ENCODE peak calls at places on chromosomes 6 and 20, in eight cellular contexts. One of them, this sample, is unnamed.

GRCh38 chr6:19864285-19864684 is 27.1 kb downstream of the ID4 start:
- DNase-seq in suprapubic skin: no peak
- DNase-seq in BE2C: no peak
- DNase-seq in mesendoderm: no peak
- DNase-seq in GM23338: no peak
- DNase-seq in MM.1S: no peak
- DNase-seq in colonic mucosa: no peak
- DNase-seq in heart right ventricle: no peak
- DNase-seq in this sample: no peak

GRCh38 chr20:34951652-34952051 is 4.0 kb downstream of the GSS start:
- DNase-seq in suprapubic skin: no peak
- DNase-seq in BE2C: no peak
- DNase-seq in mesendoderm: no peak
- DNase-seq in GM23338: no peak
- DNase-seq in MM.1S: no peak
- DNase-seq in colonic mucosa: no peak
- DNase-seq in heart right ventricle: peak; percentile 39
- DNase-seq in this sample: no peak

GRCh38 chr6:144305985-144306384 is 20.9 kb downstream of the UTRN start:
- DNase-seq in suprapubic skin: no peak
- DNase-seq in BE2C: no peak
- DNase-seq in mesendoderm: no peak
- DNase-seq in GM23338: no peak
- DNase-seq in MM.1S: peak; percentile 59
- DNase-seq in colonic mucosa: no peak
- DNase-seq in heart right ventricle: no peak
- DNase-seq in this sample: no peak

GRCh38 chr20:24943731-24944130 is 5.3 kb upstream of the CST7 start:
- DNase-seq in suprapubic skin: no peak
- DNase-seq in BE2C: no peak
- DNase-seq in mesendoderm: no peak
- DNase-seq in GM23338: no peak
- DNase-seq in MM.1S: no peak
- DNase-seq in colonic mucosa: no peak
- DNase-seq in heart right ventricle: no peak
- DNase-seq in this sample: peak; percentile 16

GRCh38 chr6:16450285-16450684 is 211.9 kb downstream of the GMPR start:
- DNase-seq in suprapubic skin: no peak
- DNase-seq in BE2C: no peak
- DNase-seq in mesendoderm: no peak
- DNase-seq in GM23338: no peak
- DNase-seq in MM.1S: no peak
- DNase-seq in colonic mucosa: no peak
- DNase-seq in heart right ventricle: no peak
- DNase-seq in this sample: no peak

GRCh38 chr6:42163941-42164340 is 9.2 kb upstream of the GUCA1A start:
- DNase-seq in suprapubic skin: no peak
- DNase-seq in BE2C: no peak
- DNase-seq in mesendoderm: peak; percentile 69
- DNase-seq in GM23338: peak; percentile 52
- DNase-seq in MM.1S: no peak
- DNase-seq in colonic mucosa: no peak
- DNase-seq in heart right ventricle: no peak
- DNase-seq in this sample: no peak

GRCh38 chr6:99637629-99638028 is 31.0 kb downstream of the PRDM13 start:
- DNase-seq in suprapubic skin: no peak
- DNase-seq in BE2C: no peak
- DNase-seq in mesendoderm: no peak
- DNase-seq in GM23338: no peak
- DNase-seq in MM.1S: no peak
- DNase-seq in colonic mucosa: no peak
- DNase-seq in heart right ventricle: no peak
- DNase-seq in this sample: no peak

GRCh38 chr6:118748311-118749062 is 97.1 kb upstream of the CEP85L start:
- DNase-seq in suprapubic skin: peak; percentile 79
- DNase-seq in BE2C: peak; percentile 64
- DNase-seq in mesendoderm: peak; percentile 67
- DNase-seq in GM23338: peak; percentile 53
- DNase-seq in MM.1S: no peak
- DNase-seq in colonic mucosa: no peak
- DNase-seq in heart right ventricle: peak; percentile 19
- DNase-seq in this sample: peak; percentile 58

GRCh38 chr6:6832439-6832838 is 243.9 kb downstream of the LY86 start:
- DNase-seq in suprapubic skin: no peak
- DNase-seq in BE2C: no peak
- DNase-seq in mesendoderm: no peak
- DNase-seq in GM23338: no peak
- DNase-seq in MM.1S: no peak
- DNase-seq in colonic mucosa: no peak
- DNase-seq in heart right ventricle: no peak
- DNase-seq in this sample: no peak

GRCh38 chr6:137746264-137746663 is 120.8 kb upstream of the TNFAIP3 start:
- DNase-seq in suprapubic skin: no peak
- DNase-seq in BE2C: no peak
- DNase-seq in mesendoderm: no peak
- DNase-seq in GM23338: no peak
- DNase-seq in MM.1S: no peak
- DNase-seq in colonic mucosa: no peak
- DNase-seq in heart right ventricle: no peak
- DNase-seq in this sample: no peak

GRCh38 chr6:90000864-90001731 is 106.8 kb downstream of the GJA10 start:
- DNase-seq in suprapubic skin: no peak
- DNase-seq in BE2C: peak; percentile 36
- DNase-seq in mesendoderm: no peak
- DNase-seq in GM23338: no peak
- DNase-seq in MM.1S: no peak
- DNase-seq in colonic mucosa: no peak
- DNase-seq in heart right ventricle: no peak
- DNase-seq in this sample: no peak

GRCh38 chr6:118663993-118664985 is 12.9 kb upstream of the CEP85L start:
- DNase-seq in suprapubic skin: no peak
- DNase-seq in BE2C: no peak
- DNase-seq in mesendoderm: no peak
- DNase-seq in GM23338: no peak
- DNase-seq in MM.1S: no peak
- DNase-seq in colonic mucosa: no peak
- DNase-seq in heart right ventricle: no peak
- DNase-seq in this sample: no peak

GRCh38 chr6:88650029-88650619 is 313.3 kb downstream of the RNGTT start:
- DNase-seq in suprapubic skin: no peak
- DNase-seq in BE2C: no peak
- DNase-seq in mesendoderm: no peak
- DNase-seq in GM23338: no peak
- DNase-seq in MM.1S: peak; percentile 83
- DNase-seq in colonic mucosa: no peak
- DNase-seq in heart right ventricle: no peak
- DNase-seq in this sample: no peak

GRCh38 chr20:49132995-49133451 is 55.1 kb downstream of the STAU1 start:
- DNase-seq in suprapubic skin: no peak
- DNase-seq in BE2C: peak; percentile 37
- DNase-seq in mesendoderm: peak; percentile 72
- DNase-seq in GM23338: peak; percentile 79
- DNase-seq in MM.1S: peak; percentile 62
- DNase-seq in colonic mucosa: peak; percentile 43
- DNase-seq in heart right ventricle: no peak
- DNase-seq in this sample: no peak

DNA sequence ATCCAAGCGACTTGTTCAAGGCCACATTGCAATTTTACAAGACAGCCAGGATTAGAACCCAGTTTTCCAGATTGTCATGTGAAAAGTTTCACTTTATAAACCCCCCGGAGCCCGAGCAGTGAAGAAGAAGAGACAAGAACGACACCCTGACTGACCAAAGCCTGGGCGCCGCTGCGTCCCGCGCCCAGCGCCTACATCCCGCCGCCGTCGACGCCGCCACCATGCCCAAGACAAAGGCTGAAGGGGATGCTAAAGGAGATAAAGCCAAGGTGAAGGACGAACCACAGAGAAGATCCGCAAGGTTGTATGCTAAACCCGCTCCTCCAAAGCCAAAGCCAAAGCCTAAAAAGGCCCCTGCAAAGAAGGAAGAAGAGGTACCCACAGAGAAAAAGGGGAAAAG is 27.1 kb upstream of the GJA1 start:
- DNase-seq in suprapubic skin: no peak
- DNase-seq in BE2C: no peak
- DNase-seq in mesendoderm: no peak
- DNase-seq in GM23338: no peak
- DNase-seq in MM.1S: no peak
- DNase-seq in colonic mucosa: no peak
- DNase-seq in heart right ventricle: no peak
- DNase-seq in this sample: no peak
- H3K36me3 ChIP-seq in suprapubic skin: no peaks in the 10 kb centered on the region
- H3K36me3 ChIP-seq in BE2C: no peaks in the 10 kb centered on the region
- H3K36me3 ChIP-seq in mesendoderm: no peaks in the 10 kb centered on the region
- H3K36me3 ChIP-seq in GM23338: no peaks in the 10 kb centered on the region
- H3K36me3 ChIP-seq in MM.1S: no peaks in the 10 kb centered on the region
- H3K36me3 ChIP-seq in colonic mucosa: no peaks in the 10 kb centered on the region
- H3K36me3 ChIP-seq in heart right ventricle: no peaks in the 10 kb centered on the region
- H3K36me3 ChIP-seq in this sample: no peaks in the 10 kb centered on the region

DNA sequence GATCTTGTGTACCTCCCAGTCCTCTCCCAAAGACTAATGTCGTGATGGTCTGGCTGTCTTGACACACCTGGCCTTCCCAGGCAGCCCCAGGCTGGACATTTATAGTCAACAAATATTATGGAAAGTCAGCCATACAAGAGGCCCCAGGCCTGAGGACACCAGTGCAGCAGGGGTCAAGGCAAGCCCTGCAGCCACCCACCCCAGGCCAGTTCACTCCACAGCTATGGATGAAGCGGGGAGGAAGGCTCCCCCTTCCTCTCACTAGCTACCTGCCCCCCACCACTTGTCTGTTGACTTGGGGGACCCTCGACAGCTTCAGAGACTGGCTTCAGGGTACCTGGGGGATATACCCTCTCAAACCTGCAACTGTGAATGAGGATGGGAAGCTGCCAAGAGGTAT is 132.1 kb downstream of the MRPL14 start:
- DNase-seq in suprapubic skin: peak; percentile 50
- DNase-seq in BE2C: no peak
- DNase-seq in mesendoderm: no peak
- DNase-seq in GM23338: no peak
- DNase-seq in MM.1S: no peak
- DNase-seq in colonic mucosa: no peak
- DNase-seq in heart right ventricle: no peak
- DNase-seq in this sample: no peak
- H3K4me1 ChIP-seq in suprapubic skin: peaks cover 9% of the 10 kb centered on the region
- H3K4me1 ChIP-seq in BE2C: peaks cover 26% of the 10 kb centered on the region
- H3K4me1 ChIP-seq in mesendoderm: peaks cover 10% of the 10 kb centered on the region
- H3K4me1 ChIP-seq in GM23338: peaks cover 5% of the 10 kb centered on the region
- H3K4me1 ChIP-seq in MM.1S: peaks cover 4% of the 10 kb centered on the region
- H3K4me1 ChIP-seq in colonic mucosa: peaks cover 6% of the 10 kb centered on the region
- H3K4me1 ChIP-seq in heart right ventricle: peaks cover 30% of the 10 kb centered on the region
- H3K4me1 ChIP-seq in this sample: peaks cover 26% of the 10 kb centered on the region

GRCh38 chr6:106639812-106640211 is 10.4 kb downstream of the QRSL1 start:
- DNase-seq in suprapubic skin: no peak
- DNase-seq in BE2C: no peak
- DNase-seq in mesendoderm: no peak
- DNase-seq in GM23338: no peak
- DNase-seq in MM.1S: no peak
- DNase-seq in colonic mucosa: no peak
- DNase-seq in heart right ventricle: no peak
- DNase-seq in this sample: no peak
- H3K36me3 ChIP-seq in suprapubic skin: peaks cover 46% of the 10 kb centered on the region
- H3K36me3 ChIP-seq in BE2C: peaks cover 49% of the 10 kb centered on the region
- H3K36me3 ChIP-seq in mesendoderm: no peaks in the 10 kb centered on the region
- H3K36me3 ChIP-seq in GM23338: peaks cover 27% of the 10 kb centered on the region
- H3K36me3 ChIP-seq in MM.1S: no peaks in the 10 kb centered on the region
- H3K36me3 ChIP-seq in colonic mucosa: peaks cover 3% of the 10 kb centered on the region
- H3K36me3 ChIP-seq in heart right ventricle: no peaks in the 10 kb centered on the region
- H3K36me3 ChIP-seq in this sample: peaks cover 38% of the 10 kb centered on the region

DNA sequence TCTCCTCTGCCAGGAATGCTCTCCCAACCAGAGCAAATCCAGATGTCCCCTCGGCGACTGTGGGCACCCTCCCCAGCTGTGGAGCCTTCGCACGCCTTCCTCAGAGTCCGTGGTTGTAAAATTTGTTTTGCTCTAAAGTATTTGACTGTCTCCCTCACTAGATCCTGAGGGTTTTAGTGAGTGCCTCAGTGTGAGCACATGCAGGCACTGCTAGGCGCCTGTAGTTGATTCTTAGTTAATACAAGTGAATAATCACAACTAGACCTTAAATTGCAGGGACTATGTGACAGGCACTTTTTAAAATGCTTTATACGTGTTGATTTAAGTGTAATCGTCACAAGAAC is 680 bp upstream of the MTCH1 start:
- DNase-seq in suprapubic skin: no peak
- DNase-seq in BE2C: no peak
- DNase-seq in mesendoderm: no peak
- DNase-seq in GM23338: no peak
- DNase-seq in MM.1S: peak; percentile 30
- DNase-seq in colonic mucosa: no peak
- DNase-seq in heart right ventricle: no peak
- DNase-seq in this sample: no peak
- H3K4me1 ChIP-seq in suprapubic skin: peaks cover 42% of the 10 kb centered on the region
- H3K4me1 ChIP-seq in BE2C: peaks cover 3% of the 10 kb centered on the region
- H3K4me1 ChIP-seq in mesendoderm: peaks cover 22% of the 10 kb centered on the region
- H3K4me1 ChIP-seq in GM23338: peaks cover 39% of the 10 kb centered on the region
- H3K4me1 ChIP-seq in MM.1S: peaks cover 10% of the 10 kb centered on the region
- H3K4me1 ChIP-seq in colonic mucosa: peaks cover 2% of the 10 kb centered on the region
- H3K4me1 ChIP-seq in heart right ventricle: peaks cover 44% of the 10 kb centered on the region
- H3K4me1 ChIP-seq in this sample: peaks cover 15% of the 10 kb centered on the region

DNA sequence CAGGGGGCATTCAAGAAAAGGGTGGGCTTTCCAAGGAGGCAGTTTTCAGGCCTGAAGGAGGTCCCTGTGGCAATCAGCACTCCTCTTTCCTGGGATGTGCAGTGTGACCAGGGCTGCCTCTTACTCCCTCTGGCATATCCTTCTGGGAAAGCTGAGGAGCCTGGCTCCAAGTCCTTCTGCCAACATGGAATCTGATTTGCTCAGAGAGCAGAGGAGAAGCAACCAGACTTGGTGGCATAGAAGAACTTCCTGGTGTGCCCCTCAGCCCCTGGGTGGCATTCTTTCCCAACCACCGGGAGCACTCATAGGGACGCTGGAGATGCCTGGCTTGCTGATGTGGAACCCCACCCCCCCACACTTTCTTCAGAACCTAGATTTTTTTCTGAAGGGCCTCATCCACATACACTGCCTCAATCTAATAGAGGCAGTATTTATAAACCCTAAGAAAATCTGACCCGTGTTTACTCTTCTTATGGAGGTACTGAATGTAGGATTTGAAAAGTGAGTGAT is 107.6 kb upstream of the TRAF3IP2 start:
- DNase-seq in suprapubic skin: no peak
- DNase-seq in BE2C: no peak
- DNase-seq in mesendoderm: no peak
- DNase-seq in GM23338: no peak
- DNase-seq in MM.1S: no peak
- DNase-seq in colonic mucosa: no peak
- DNase-seq in heart right ventricle: no peak
- DNase-seq in this sample: no peak
- H3K36me3 ChIP-seq in suprapubic skin: peaks cover 7% of the 10 kb centered on the region
- H3K36me3 ChIP-seq in BE2C: peaks cover 18% of the 10 kb centered on the region
- H3K36me3 ChIP-seq in mesendoderm: no peaks in the 10 kb centered on the region
- H3K36me3 ChIP-seq in GM23338: no peaks in the 10 kb centered on the region
- H3K36me3 ChIP-seq in MM.1S: no peaks in the 10 kb centered on the region
- H3K36me3 ChIP-seq in colonic mucosa: no peaks in the 10 kb centered on the region
- H3K36me3 ChIP-seq in heart right ventricle: no peaks in the 10 kb centered on the region
- H3K36me3 ChIP-seq in this sample: peaks cover 14% of the 10 kb centered on the region

DNA sequence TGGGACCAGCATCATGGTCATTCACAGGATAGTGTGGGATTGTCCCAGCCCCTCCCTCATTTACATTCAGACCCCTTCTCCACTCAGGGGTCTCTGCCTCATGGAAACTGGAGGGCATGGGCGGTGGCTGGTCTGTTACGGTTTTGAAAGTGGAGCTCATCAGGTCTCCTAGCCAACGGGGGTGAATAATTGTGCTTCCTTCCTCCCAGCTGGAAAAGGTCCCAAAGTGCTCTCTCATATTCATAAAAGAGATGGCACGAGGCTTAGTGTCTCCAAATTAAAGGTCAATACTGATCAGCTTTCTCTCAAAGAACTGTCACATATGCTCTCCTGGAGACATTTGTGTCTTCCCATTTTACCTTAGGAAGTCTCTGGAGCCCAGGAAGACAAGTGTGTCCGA is 19.9 kb downstream of the JARID2 start:
- DNase-seq in suprapubic skin: no peak
- DNase-seq in BE2C: no peak
- DNase-seq in mesendoderm: no peak
- DNase-seq in GM23338: no peak
- DNase-seq in MM.1S: no peak
- DNase-seq in colonic mucosa: no peak
- DNase-seq in heart right ventricle: no peak
- DNase-seq in this sample: no peak
- H3K4me1 ChIP-seq in suprapubic skin: peaks cover 62% of the 10 kb centered on the region
- H3K4me1 ChIP-seq in BE2C: peaks cover 42% of the 10 kb centered on the region
- H3K4me1 ChIP-seq in mesendoderm: peaks cover 41% of the 10 kb centered on the region
- H3K4me1 ChIP-seq in GM23338: peaks cover 97% of the 10 kb centered on the region
- H3K4me1 ChIP-seq in MM.1S: peaks cover 49% of the 10 kb centered on the region
- H3K4me1 ChIP-seq in colonic mucosa: peaks cover 3% of the 10 kb centered on the region
- H3K4me1 ChIP-seq in heart right ventricle: peaks cover 73% of the 10 kb centered on the region
- H3K4me1 ChIP-seq in this sample: peaks cover 74% of the 10 kb centered on the region

This sample was measured in SJSA1.